ENCODE peak calls at places on chromosomes 5 and 9, in six cellular contexts. G is EH; I is sciatic nerve; T is effector CD4-positive, alpha-beta T cell; D is activated CD4-positive, alpha-beta T cell treated with anti-CD3 and anti-CD28 coated beads for 48 hours; Y is NCI-H510A. R is an unnamed sample.

GRCh38 chr5:140402258-140403074 is 833 bp downstream of the ANKHD1 start:
- DNase-seq in G (peak), I (peak), T (peak), D (peak), Y (no peak), R (peak)

GRCh38 chr5:108503986-108504385 is 122.1 kb upstream of the FBXL17 start:
- DNase-seq in G (no peak), I (no peak), T (no peak), D (no peak), Y (no peak), R (no peak)

GRCh38 chr5:18397393-18397792 is 763.1 kb downstream of the TAF11L14 start:
- DNase-seq in G (no peak), I (no peak), T (no peak), D (no peak), Y (no peak), R (no peak)

GRCh38 chr9:4226331-4227250 is 73.3 kb downstream of the GLIS3 start:
- DNase-seq in G (peak), I (no peak), T (no peak), D (no peak), Y (no peak), R (no peak)

GRCh38 chr9:70491798-70492736 is 77.6 kb upstream of the KLF9 start:
- DNase-seq in G (no peak), I (no peak), T (no peak), D (no peak), Y (no peak), R (no peak)

GRCh38 chr5:179495906-179496455 is 54.4 kb upstream of the RUFY1 start:
- DNase-seq in G (no peak), I (no peak), T (no peak), D (no peak), Y (no peak), R (no peak)

GRCh38 chr5:96113170-96113939 is 151.7 kb upstream of the ELL2 start:
- DNase-seq in G (no peak), I (no peak), T (no peak), D (peak), Y (no peak), R (peak)

GRCh38 chr9:113215142-113215541 is 5.9 kb downstream of the FKBP15 start:
- DNase-seq in G (no peak), I (no peak), T (no peak), D (no peak), Y (no peak), R (no peak)

GRCh38 chr9:134059661-134060395 is 8.0 kb downstream of the BRD3 start:
- DNase-seq in G (no peak), I (peak), T (no peak), D (peak), Y (no peak), R (peak)

GRCh38 chr9:131523451-131524435 is 7.3 kb downstream of the UCK1 start:
- DNase-seq in G (no peak), I (no peak), T (no peak), D (no peak), Y (no peak), R (no peak)

GRCh38 chr9:35798658-35799366 is 7.4 kb downstream of the NPR2 start:
- DNase-seq in G (peak), I (no peak), T (no peak), D (peak), Y (no peak), R (peak)

GRCh38 chr5:79109527-79110492 is 1.8 kb upstream of the BHMT start:
- DNase-seq in G (no peak), I (no peak), T (no peak), D (peak), Y (no peak), R (peak)

GRCh38 chr9:132973713-132974112 is 4.8 kb upstream of the GFI1B start:
- DNase-seq in G (peak), I (no peak), T (no peak), D (peak), Y (no peak), R (no peak)

GRCh38 chr5:168746893-168747640 is 167.9 kb upstream of the PANK3 start:
- DNase-seq in G (no peak), I (no peak), T (no peak), D (no peak), Y (no peak), R (no peak)

GRCh38 chr9:33249087-33249657 is 9.2 kb downstream of the SPINK4 start:
- DNase-seq in G (no peak), I (no peak), T (no peak), D (no peak), Y (no peak), R (no peak)

GRCh38 chr5:39073759-39074008 is 515 bp downstream of the RICTOR start:
- DNase-seq in G (no peak), I (peak), T (no peak), D (no peak), Y (no peak), R (no peak)

GRCh38 chr5:6872441-6873160 is 159.4 kb downstream of the TENT4A start:
- DNase-seq in G (no peak), I (no peak), T (no peak), D (no peak), Y (peak), R (no peak)

GRCh38 chr5:133967124-133967523 is 1.3 kb downstream of the C5orf15 start:
- DNase-seq in G (peak), I (no peak), T (no peak), D (no peak), Y (no peak), R (no peak)

GRCh38 chr5:141420855-141421488 is at the start of gene PCDHGA11:
- DNase-seq in G (peak), I (peak), T (no peak), D (peak), Y (no peak), R (peak)